ENCODE peak calls at places on chromosome 16, in four cellular contexts. G is activated naive CD4-positive, alpha-beta T cell; O is amniotic stem cell; D is iris pigment epithelial cell. U is an unnamed sample.

GRCh38 chr16:1464894-1465566 is 9.8 kb downstream of the CLCN7 start:
- DNase-seq in G (no peak), O (no peak), D (no peak), U (no peak)

GRCh38 chr16:6068063-6068462 is 970.5 kb upstream of the EEF2KMT start:
- DNase-seq in G (no peak), O (no peak), D (no peak), U (no peak)

GRCh38 chr16:88300463-88300835 is 82.3 kb upstream of the ZNF469 start:
- DNase-seq in G (no peak), O (no peak), D (no peak), U (no peak)

GRCh38 chr16:69340095-69340644 is 598 bp downstream of the NIP7 start:
- DNase-seq in G (no peak), O (no peak), D (peak), U (peak)

GRCh38 chr16:17237350-17237944 is 233.3 kb downstream of the XYLT1 start:
- DNase-seq in G (no peak), O (no peak), D (no peak), U (no peak)

GRCh38 chr16:57970319-57970718 is 609 bp downstream of the CNGB1 start:
- DNase-seq in G (no peak), O (no peak), D (no peak), U (no peak)

GRCh38 chr16:3004781-3005284 is 7.9 kb upstream of the CLDN9 start:
- DNase-seq in G (no peak), O (no peak), D (no peak), U (no peak)

GRCh38 chr16:67150058-67150832 is 553 bp downstream of the B3GNT9 start:
- DNase-seq in G (no peak), O (no peak), D (peak), U (peak)

GRCh38 chr16:88442811-88443576 is 10.1 kb upstream of the ZFPM1 start:
- DNase-seq in G (peak), O (peak), D (peak), U (peak)

GRCh38 chr16:11327277-11328171 is 17.7 kb upstream of the RMI2 start:
- DNase-seq in G (no peak), O (no peak), D (no peak), U (no peak)

GRCh38 chr16:1884155-1884760 is 12.3 kb upstream of the MEIOB start:
- DNase-seq in G (no peak), O (no peak), D (peak), U (peak)

GRCh38 chr16:11986521-11987057 is 10.1 kb downstream of the SNX29 start:
- DNase-seq in G (no peak), O (no peak), D (peak), U (peak)

GRCh38 chr16:2214721-2214970 is at the start of gene PGP:
- DNase-seq in G (no peak), O (no peak), D (no peak), U (no peak)

GRCh38 chr16:50301626-50302471 is 35.5 kb downstream of the ADCY7 start:
- DNase-seq in G (no peak), O (no peak), D (peak), U (peak)

GRCh38 chr16:1899641-1900451 is 18.4 kb downstream of the HS3ST6 start:
- DNase-seq in G (no peak), O (no peak), D (no peak), U (no peak)

GRCh38 chr16:4344659-4345438 is 6.3 kb downstream of the PAM16 start:
- DNase-seq in G (no peak), O (no peak), D (no peak), U (peak)

GRCh38 chr16:74302341-74302740 is 5.7 kb downstream of the PSMD7 start:
- DNase-seq in G (no peak), O (no peak), D (no peak), U (no peak)

GRCh38 chr16:3534126-3534525 is 33.3 kb downstream of the CLUAP1 start:
- DNase-seq in G (no peak), O (no peak), D (no peak), U (no peak)

GRCh38 chr16:69892378-69892777 is 58.8 kb upstream of the CLEC18A start:
- DNase-seq in G (no peak), O (no peak), D (no peak), U (no peak)

GRCh38 chr16:81207076-81207475 is 31.4 kb upstream of the BCO1 start:
- DNase-seq in G (no peak), O (no peak), D (no peak), U (no peak)

GRCh38 chr16:53061701-53062159 is 6.9 kb downstream of the CHD9 start:
- DNase-seq in G (no peak), O (no peak), D (no peak), U (no peak)

GRCh38 chr16:67183-67791 is 5.1 kb downstream of the RHBDF1 start:
- DNase-seq in G (no peak), O (no peak), D (no peak), U (no peak)

GRCh38 chr16:51276335-51276734 is 125.3 kb upstream of the SALL1 start:
- DNase-seq in G (no peak), O (no peak), D (no peak), U (peak)

GRCh38 chr16:28204211-28204610 is 7.6 kb downstream of the XPO6 start:
- DNase-seq in G (no peak), O (no peak), D (no peak), U (no peak)

GRCh38 chr16:77850637-77851330 is 62.4 kb downstream of the VAT1L start:
- DNase-seq in G (no peak), O (no peak), D (peak), U (no peak)

GRCh38 chr16:83245061-83245460 is 562.7 kb upstream of the HSBP1 start:
- DNase-seq in G (no peak), O (no peak), D (peak), U (peak)

GRCh38 chr16:52545157-52545543 is 1.8 kb downstream of the TOX3 start:
- DNase-seq in G (no peak), O (no peak), D (no peak), U (no peak)